ENCODE peak calls at places on chromosomes 7 and 10, in five cellular contexts. B is fibroblast of lung, Y is PC-9, H is trophoblast cell, S is H9. A is an unnamed sample. For H3K79me2, the result is how much of the 10 kb centered on the place peaks cover.

GRCh38 chr7:101518348-101518747 is 110.7 kb downstream of the MYL10 start:
- DNase-seq in B (peak), S (no peak), Y (no peak), H (no peak), A (no peak)

GRCh38 chr7:111126987-111127386 is 36.1 kb downstream of the LRRN3 start:
- DNase-seq in H (no peak), Y (no peak), S (no peak), B (no peak), A (peak)

GRCh38 chr10:14609178-14609577 is 165.5 kb downstream of the FAM107B start:
- DNase-seq in H (no peak), Y (no peak), S (no peak), B (no peak), A (no peak)

GRCh38 chr7:44056681-44057080 is 8.7 kb downstream of the PGAM2 start:
- DNase-seq in Y (no peak), S (no peak), H (no peak), B (no peak), A (no peak)

GRCh38 chr10:4195214-4195613 is 410.2 kb upstream of the KLF6 start:
- DNase-seq in B (peak), Y (no peak), H (peak), S (no peak), A (peak)

GRCh38 chr7:144023171-144023827 is 23.2 kb downstream of the OR6B1 start:
- DNase-seq in S (no peak), Y (no peak), H (no peak), B (no peak), A (no peak)

GRCh38 chr7:148149730-148150129 is 440.8 kb upstream of the C7orf33 start:
- DNase-seq in B (no peak), H (no peak), Y (no peak), S (no peak), A (no peak)

GRCh38 chr7:130884437-130885417 is 150.7 kb upstream of the KLF14 start:
- DNase-seq in H (peak), B (peak), Y (peak), S (no peak), A (peak)

GRCh38 chr7:77427996-77428603 is 12.0 kb upstream of the GSAP start:
- DNase-seq in H (peak), S (no peak), Y (peak), B (peak), A (peak)

GRCh38 chr7:45682836-45683555 is 108.8 kb downstream of the ADCY1 start:
- DNase-seq in H (no peak), B (no peak), Y (no peak), S (no peak), A (peak)

GRCh38 chr7:44534087-44534486 is 7.0 kb downstream of the NPC1L1 start:
- DNase-seq in H (no peak), B (peak), Y (no peak), S (no peak), A (no peak)

GRCh38 chr10:106440355-106440754 is 724.2 kb downstream of the SORCS1 start:
- DNase-seq in S (no peak), B (no peak), H (no peak), Y (no peak), A (peak)

GRCh38 chr10:78042752-78043104 is 9.1 kb downstream of the RPS24 start:
- DNase-seq in H (no peak), B (no peak), Y (no peak), S (no peak), A (no peak)

GRCh38 chr7:81499262-81500116 is 270.4 kb downstream of the HGF start:
- DNase-seq in Y (peak), H (peak), S (no peak), B (peak), A (peak)

GRCh38 chr10:114394531-114394930 is 9.8 kb downstream of the AFAP1L2 start:
- DNase-seq in Y (no peak), S (no peak), H (no peak), B (no peak), A (no peak)

GRCh38 chr10:101458869-101459268 is 104.9 kb downstream of the BTRC start:
- DNase-seq in H (no peak), Y (no peak), S (no peak), B (no peak), A (no peak)

GRCh38 chr7:41592226-41592625 is 110.7 kb downstream of the INHBA start:
- DNase-seq in B (no peak), S (no peak), Y (no peak), H (no peak), A (no peak)

GRCh38 chr10:132447446-132448247 is 50.6 kb downstream of the PWWP2B start:
- DNase-seq in Y (peak), S (peak), H (peak), B (peak), A (peak)

GRCh38 chr7:43879477-43879876 is 10.2 kb upstream of the MRPS24 start:
- DNase-seq in B (peak), H (no peak), S (no peak), Y (no peak), A (peak)

GRCh38 chr7:1678070-1678543 is 8.0 kb downstream of the ELFN1 start:
- DNase-seq in Y (no peak), B (no peak), H (no peak), S (no peak), A (no peak)

GRCh38 chr10:91632671-91633550 is at the start of gene PPP1R3C:
- DNase-seq in H (peak), B (peak), Y (no peak), S (peak), A (no peak)

GRCh38 chr10:7119325-7120015 is 291.4 kb downstream of the SFMBT2 start:
- DNase-seq in H (no peak), Y (no peak), B (no peak), S (no peak), A (no peak)

GRCh38 chr7:64541438-64542359 is 21.2 kb downstream of the ZNF680 start:
- DNase-seq in B (peak), Y (no peak), H (no peak), S (no peak), A (peak)

GRCh38 chr10:13160934-13161266 is 458 bp upstream of the MCM10 start:
- DNase-seq in S (no peak), Y (no peak), B (no peak), H (no peak), A (no peak)

GRCh38 chr7:93409324-93409723 is 165.2 kb downstream of the CALCR start:
- DNase-seq in S (no peak), H (no peak), Y (no peak), B (no peak), A (no peak)

GRCh38 chr10:77531441-77532001 is 106.1 kb downstream of the KCNMA1 start:
- DNase-seq in H (peak), S (no peak), Y (peak), B (peak), A (peak)

GRCh38 chr7:52479990-52480389 is 555.4 kb upstream of the POM121L12 start:
- DNase-seq in Y (no peak), H (no peak), B (no peak), S (no peak), A (no peak)

GRCh38 chr10:98619446-98619845 is 172.7 kb upstream of the HPS1 start:
- DNase-seq in S (no peak), B (no peak), H (no peak), Y (no peak), A (no peak)

GRCh38 chr7:108268200-108268820 is 138.1 kb upstream of the LAMB4 start:
- DNase-seq in H (no peak), S (no peak), Y (no peak), B (no peak), A (no peak)

GRCh38 chr10:131724891-131725735 is 175.7 kb upstream of the PPP2R2D start:
- DNase-seq in Y (no peak), S (peak), H (no peak), B (no peak), A (no peak)

DNA sequence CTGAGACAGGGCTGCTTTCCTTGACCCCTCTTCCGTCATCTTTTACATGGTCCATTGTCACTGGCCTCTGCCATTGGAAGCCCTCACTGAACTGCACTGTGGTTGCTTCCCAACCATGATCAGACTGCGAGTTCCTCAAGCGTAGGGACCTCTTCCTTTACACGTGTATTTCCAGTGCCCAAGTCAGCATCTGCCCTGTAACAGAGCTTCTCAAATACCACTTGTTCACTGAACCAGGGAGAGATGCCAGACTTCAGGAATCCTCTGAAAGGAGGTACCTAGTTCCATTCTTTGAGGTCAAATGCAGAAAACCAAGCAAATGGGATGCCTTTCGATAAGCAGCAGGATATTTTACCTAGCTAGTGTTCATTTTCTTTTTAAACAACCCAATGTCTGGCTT is 145.1 kb downstream of the NRP1 start:
- DNase-seq in S (no peak), H (no peak), Y (no peak), B (no peak), A (no peak)
- H2AFZ ChIP-seq in S (no peak), H (no peak), Y (no peak), B (no peak), A (no peak)

DNA sequence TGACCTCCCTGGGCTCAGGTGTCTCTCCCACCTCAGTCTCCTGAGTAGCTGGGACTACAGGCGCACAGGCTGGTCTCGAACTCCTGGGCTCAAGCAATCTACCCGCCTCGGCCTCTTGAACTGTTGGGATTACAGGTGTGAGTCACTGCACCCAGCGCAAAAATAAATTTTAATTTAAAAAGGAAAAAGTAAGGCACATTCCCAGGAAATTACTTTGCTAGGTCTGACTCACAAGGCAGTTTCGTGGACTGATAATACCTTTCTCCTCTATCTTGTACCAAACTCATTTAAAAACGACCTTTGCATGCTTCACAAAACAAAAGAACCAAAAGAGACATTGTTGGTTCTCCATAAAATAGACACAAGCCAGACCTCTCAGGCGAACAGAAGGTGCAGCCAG is 29.7 kb downstream of the PARP12 start:
- DNase-seq in B (no peak), Y (no peak), S (no peak), H (no peak), A (peak)
- H3K79me2 ChIP-seq in B (under half), Y (under half), S (under half), H (under half), A (under half)

DNA sequence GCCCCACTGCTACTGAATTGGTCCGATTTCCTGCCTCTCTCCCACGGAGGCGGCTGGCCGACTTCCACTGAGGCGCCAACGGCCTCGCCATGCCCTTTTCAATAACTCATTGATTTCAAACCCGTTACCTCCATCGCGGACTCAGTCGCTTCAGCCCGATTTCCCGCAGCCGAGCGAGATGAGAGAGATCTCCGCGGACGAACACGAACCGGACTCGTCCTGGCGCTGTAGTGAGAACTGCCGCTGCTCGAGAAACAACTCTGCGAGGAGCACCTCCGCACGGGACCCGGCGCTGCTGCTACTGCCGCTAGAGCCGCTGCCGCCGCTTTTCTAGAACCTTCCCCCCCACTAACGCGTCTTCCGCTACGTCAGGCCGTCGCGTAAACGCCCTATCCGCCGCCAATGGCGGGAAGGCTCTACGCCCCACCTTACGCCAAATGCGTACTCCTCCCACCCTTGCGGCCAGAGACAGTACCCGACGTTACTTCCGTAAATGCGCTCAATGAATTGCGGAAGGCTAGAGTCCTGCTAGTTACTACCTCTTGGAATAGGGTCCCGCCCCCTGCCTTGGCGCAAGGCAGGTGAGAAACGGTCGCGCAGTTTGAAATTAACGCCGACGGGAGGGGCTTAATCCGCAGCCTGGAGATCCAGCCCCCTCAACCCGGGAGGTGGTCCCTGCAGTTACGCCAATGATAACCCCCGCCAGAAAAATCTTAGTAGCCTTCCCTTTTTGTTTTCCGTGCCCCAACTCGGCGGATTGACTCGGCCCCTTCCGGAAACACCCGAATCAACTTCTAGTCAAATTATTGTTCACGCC is at the start of gene HNRNPA2B1:
- DNase-seq in Y (peak), H (peak), B (peak), S (peak), A (peak)
- H2AFZ ChIP-seq in Y (peak), H (peak), B (peak), S (no peak), A (peak)

GRCh38 chr10:35352508-35352907 is 16.2 kb downstream of the CCNY start:
- DNase-seq in B (no peak), H (no peak), Y (no peak), S (no peak), A (no peak)

GRCh38 chr10:35351021-35351420 is 14.7 kb downstream of the CCNY start:
- DNase-seq in S (no peak), H (no peak), Y (no peak), B (peak), A (no peak)

GRCh38 chr10:35353399-35353798 is 17.1 kb downstream of the CCNY start:
- DNase-seq in H (no peak), Y (no peak), S (no peak), B (no peak), A (no peak)

GRCh38 chr10:35353805-35354204 is 17.5 kb downstream of the CCNY start:
- DNase-seq in Y (no peak), B (no peak), S (no peak), H (peak), A (no peak)

DNA sequence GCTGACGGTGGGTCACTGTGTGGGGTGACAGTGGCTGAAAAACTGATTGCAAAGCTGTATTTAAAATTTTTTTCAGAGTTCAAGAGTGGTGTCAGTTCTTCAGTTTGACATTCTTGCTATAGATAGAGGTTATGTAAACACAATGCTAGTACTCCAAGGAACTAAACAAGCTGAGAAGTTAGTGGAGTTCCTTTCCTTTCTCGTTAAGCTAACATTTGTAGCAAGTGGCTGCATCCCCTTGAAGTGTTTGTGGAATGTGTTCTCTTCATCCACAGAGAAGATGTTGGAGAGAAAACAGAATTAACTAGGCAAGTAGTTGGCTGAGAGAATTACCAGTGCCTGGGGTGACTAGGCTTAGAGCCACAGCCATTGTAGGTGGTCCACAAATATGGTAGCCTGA is 15.8 kb downstream of the CCNY start:
- DNase-seq in H (no peak), B (no peak), Y (no peak), S (no peak), A (no peak)
- H3K79me2 ChIP-seq in H (under half), B (half or more), Y (half or more), S (under half), A (half or more)

DNA sequence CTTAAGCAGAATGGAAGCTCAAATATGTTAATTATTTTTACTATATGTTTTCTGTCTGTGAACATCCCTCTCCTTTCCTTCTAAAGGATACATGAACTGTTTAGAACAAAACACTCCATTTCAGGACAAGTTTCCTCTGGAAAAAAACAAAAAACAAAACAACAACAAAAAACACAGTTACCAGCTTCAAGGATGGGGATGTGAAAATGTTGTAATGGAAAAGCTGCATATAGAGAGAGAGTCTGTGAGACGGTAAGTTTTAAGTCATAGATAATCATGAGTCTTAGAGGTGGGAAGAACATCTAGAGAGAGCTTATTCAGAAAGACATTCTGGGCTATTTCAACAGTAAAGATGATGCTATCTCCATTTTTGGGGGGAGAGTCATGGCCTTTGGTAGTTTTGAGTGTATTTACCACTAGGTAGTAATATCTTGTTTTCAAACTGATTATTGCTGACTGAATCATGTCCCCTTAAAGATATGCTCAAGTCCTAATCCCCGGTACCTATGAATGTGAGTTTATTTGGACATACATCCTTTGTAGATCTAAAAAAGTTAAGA is 23.3 kb upstream of the INPP5F start:
- DNase-seq in S (no peak), Y (no peak), H (no peak), B (no peak), A (no peak)
- H2AFZ ChIP-seq in S (no peak), Y (no peak), H (no peak), B (no peak), A (no peak)

GRCh38 chr7:6273380-6273837 is 985 bp upstream of the CYTH3 start:
- DNase-seq in Y (peak), B (no peak), H (no peak), S (no peak), A (peak)

GRCh38 chr7:6271694-6272371 is 591 bp downstream of the CYTH3 start:
- DNase-seq in Y (no peak), B (no peak), S (no peak), H (no peak), A (no peak)

GRCh38 chr7:6269527-6269926 is 2.9 kb downstream of the CYTH3 start:
- DNase-seq in S (no peak), Y (no peak), B (no peak), H (no peak), A (no peak)

GRCh38 chr7:6272481-6273323 is at the start of gene CYTH3:
- DNase-seq in S (peak), B (peak), Y (peak), H (peak), A (peak)

DNA sequence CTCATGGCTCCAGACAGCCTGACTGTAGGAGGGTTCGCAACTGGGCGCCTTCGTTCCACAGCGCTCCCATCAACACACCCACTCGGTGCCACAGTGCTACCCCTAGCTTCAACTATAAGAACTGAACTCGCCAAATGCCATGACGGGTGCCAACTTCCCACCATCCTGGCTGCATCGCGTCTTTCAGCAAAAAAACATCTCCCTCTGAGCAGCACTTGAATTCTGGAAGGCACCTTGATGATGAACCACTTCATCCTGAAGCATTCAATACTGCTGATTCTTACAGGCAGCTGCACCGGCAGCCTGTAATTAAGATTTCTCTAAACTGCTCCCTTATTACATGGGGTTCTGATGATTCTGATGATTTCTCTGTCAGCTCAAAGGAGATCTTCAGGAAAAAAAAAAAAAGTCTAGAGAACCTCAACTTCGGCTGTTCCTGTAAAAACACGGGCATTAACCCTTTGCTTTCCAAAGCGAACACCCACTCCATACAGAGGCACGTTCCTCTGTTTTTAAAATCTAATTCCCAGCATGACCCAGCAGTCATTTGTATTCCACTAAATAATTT is 1.2 kb downstream of the CYTH3 start:
- DNase-seq in B (peak), Y (no peak), S (peak), H (no peak), A (peak)
- H3K79me2 ChIP-seq in B (half or more), Y (half or more), S (under half), H (under half), A (half or more)

GRCh38 chr10:119595134-119595714 is 1.5 kb downstream of the TIAL1 start:
- DNase-seq in H (no peak), Y (peak), S (no peak), B (peak), A (peak)

GRCh38 chr10:119596537-119597404 is at the start of gene TIAL1:
- DNase-seq in Y (peak), S (peak), H (peak), B (peak), A (peak)

GRCh38 chr10:119598397-119598796 is 1.6 kb upstream of the TIAL1 start:
- DNase-seq in Y (no peak), H (no peak), B (no peak), S (no peak), A (no peak)

GRCh38 chr10:119595715-119596515 is 849 bp downstream of the TIAL1 start:
- DNase-seq in S (peak), B (peak), H (peak), Y (no peak), A (no peak)

GRCh38 chr10:119597405-119598186 is 832 bp upstream of the TIAL1 start:
- DNase-seq in Y (no peak), B (no peak), S (no peak), H (no peak), A (no peak)
- H2AFZ ChIP-seq in Y (peak), B (no peak), S (no peak), H (peak), A (peak)

GRCh38 chr10:103834436-103835095 is 20.8 kb downstream of the SH3PXD2A start:
- DNase-seq in B (no peak), Y (no peak), S (no peak), H (no peak), A (no peak)
- H3K79me2 ChIP-seq in B (under half), Y (under half), S (under half), H (under half), A (under half)

A was measured in PC-3.